ENCODE peak calls at places on chromosomes 7 and 10, in six cellular contexts. E is putamen, B is upper lobe of right lung, U is transverse colon, R is Daoy, H is HFF-Myc. P is an unnamed sample.

GRCh38 chr10:114548662-114549061 is 109.4 kb downstream of the ABLIM1 start:
- DNase-seq in B (no peak), H (peak; percentile 46), R (peak; percentile 20), U (peak; percentile 57), E (no peak), P (peak; percentile 80)

GRCh38 chr10:60099998-60100747 is 193.8 kb upstream of the CCDC6 start:
- DNase-seq in B (no peak), E (peak; percentile 63), U (no peak), H (peak; percentile 29), R (peak; percentile 25), P (no peak)

GRCh38 chr10:93115661-93116383 is 42.1 kb downstream of the CYP26A1 start:
- DNase-seq in B (peak; percentile 74), U (peak; percentile 75), H (peak; percentile 39), E (peak; percentile 16), R (peak; percentile 64), P (peak; percentile 80)

GRCh38 chr10:58782876-58783859 is 270.5 kb downstream of the BICC1 start:
- DNase-seq in E (no peak), B (no peak), U (no peak), H (peak; percentile 44), R (no peak), P (no peak)

GRCh38 chr10:126511917-126512487 is 123.7 kb upstream of the ADAM12 start:
- DNase-seq in E (no peak), B (no peak), U (no peak), R (no peak), H (no peak), P (no peak)

GRCh38 chr7:142867398-142868187 is 12.7 kb downstream of the EPHB6 start:
- DNase-seq in E (no peak), U (no peak), R (peak; percentile 6), H (no peak), B (no peak), P (no peak)

GRCh38 chr10:90924552-90924951 is 3.7 kb upstream of the ANKRD1 start:
- DNase-seq in E (no peak), B (no peak), H (no peak), R (no peak), U (no peak), P (no peak)

GRCh38 chr10:34994565-34995142 is 95.5 kb downstream of the CUL2 start:
- DNase-seq in B (peak; percentile 70), R (peak; percentile 65), E (peak; percentile 40), U (peak; percentile 40), H (peak; percentile 88), P (peak; percentile 53)

GRCh38 chr7:87058739-87059524 is 522 bp downstream of the ELAPOR2 start:
- DNase-seq in E (peak; percentile 31), B (peak; percentile 76), R (peak; percentile 9), U (peak; percentile 36), H (no peak), P (no peak)

GRCh38 chr10:103894454-103894853 is 23.5 kb downstream of the STN1 start:
- DNase-seq in R (no peak), E (no peak), U (no peak), B (no peak), H (no peak), P (no peak)

GRCh38 chr7:150322833-150323681 is at the start of the genes ACTR3C and LRRC61:
- DNase-seq in U (peak; percentile 77), R (no peak), E (peak; percentile 30), H (no peak), B (peak; percentile 88), P (peak; percentile 82)

GRCh38 chr7:33754933-33755928 is 150.1 kb upstream of the BMPER start:
- DNase-seq in B (no peak), H (no peak), U (no peak), E (no peak), R (no peak), P (no peak)

GRCh38 chr7:41779918-41780317 is 77.0 kb upstream of the INHBA start:
- DNase-seq in B (no peak), R (no peak), U (no peak), E (peak; percentile 24), H (no peak), P (no peak)

GRCh38 chr10:133038276-133038823 is 49.4 kb upstream of the ADGRA1 start:
- DNase-seq in E (no peak), H (no peak), U (no peak), R (no peak), B (no peak), P (no peak)

GRCh38 chr7:127949670-127950069 is 81.6 kb downstream of the LRRC4 start:
- DNase-seq in B (no peak), U (no peak), E (no peak), H (no peak), R (no peak), P (no peak)

GRCh38 chr7:7521259-7521658 is 14.4 kb downstream of the COL28A1 start:
- DNase-seq in R (peak; percentile 20), U (no peak), H (no peak), B (no peak), E (no peak), P (no peak)

GRCh38 chr7:49644402-49645166 is 128.9 kb upstream of the VWC2 start:
- DNase-seq in E (no peak), B (no peak), H (no peak), U (no peak), R (no peak), P (no peak)

GRCh38 chr10:130350996-130351395 is 214.8 kb downstream of the GLRX3 start:
- DNase-seq in E (no peak), H (no peak), U (no peak), R (no peak), B (no peak), P (no peak)

GRCh38 chr7:81869670-81870069 is 99.8 kb upstream of the HGF start:
- DNase-seq in H (no peak), B (no peak), E (no peak), R (no peak), U (no peak), P (no peak)

GRCh38 chr10:128061306-128062300 is 64.6 kb downstream of the MKI67 start:
- DNase-seq in B (peak; percentile 9), R (no peak), U (no peak), H (no peak), E (no peak), P (peak; percentile 33)

GRCh38 chr7:127900735-127901685 is 130.2 kb downstream of the LRRC4 start:
- DNase-seq in H (no peak), B (no peak), E (peak; percentile 54), U (no peak), R (no peak), P (no peak)

GRCh38 chr7:18393465-18394118 is 102.0 kb upstream of the HDAC9 start:
- DNase-seq in B (no peak), E (no peak), U (no peak), H (no peak), R (peak; percentile 16), P (no peak)

GRCh38 chr7:106372595-106373318 is 88.0 kb upstream of the NAMPT start:
- DNase-seq in E (no peak), U (no peak), B (no peak), R (no peak), H (no peak), P (no peak)

GRCh38 chr10:45602082-45602730 is 70.4 kb downstream of the ZFAND4 start:
- DNase-seq in E (no peak), R (no peak), B (no peak), H (peak; percentile 31), U (no peak), P (no peak)

GRCh38 chr7:44321796-44322195 is 3.6 kb downstream of the CAMK2B start:
- DNase-seq in H (no peak), E (no peak), R (no peak), U (no peak), B (peak; percentile 46), P (no peak)

GRCh38 chr7:98283127-98283886 is 1.8 kb downstream of the BRI3 start:
- DNase-seq in H (no peak), B (peak; percentile 87), R (no peak), U (peak; percentile 63), E (no peak), P (no peak)

GRCh38 chr7:102193806-102194205 is 92.9 kb upstream of the SH2B2 start:
- DNase-seq in B (no peak), U (no peak), H (no peak), R (peak; percentile 29), E (no peak), P (no peak)

GRCh38 chr7:2312272-2312929 is 1.8 kb downstream of the SNX8 start:
- DNase-seq in B (no peak), U (no peak), R (no peak), E (no peak), H (no peak), P (no peak)

GRCh38 chr10:101260764-101261341 is 31.6 kb upstream of the LBX1 start:
- DNase-seq in B (no peak), R (no peak), E (no peak), U (no peak), H (no peak), P (no peak)

GRCh38 chr10:48243487-48243886 is 31.0 kb downstream of the FRMPD2 start:
- DNase-seq in E (no peak), B (no peak), U (no peak), R (no peak), H (no peak), P (peak; percentile 37)

GRCh38 chr10:93337309-93337721 is 144.8 kb downstream of the MYOF start:
- DNase-seq in U (no peak), B (no peak), E (no peak), R (no peak), H (no peak), P (no peak)

GRCh38 chr10:68137174-68137573 is 27.9 kb downstream of the MYPN start:
- DNase-seq in E (no peak), B (no peak), H (peak; percentile 49), U (no peak), R (no peak), P (no peak)